ENCODE peak calls at places on chromosome 19, in eight cellular contexts. V, G, T, Y, X, R, Q and O are unnamed samples.
A peak's percentile ranks its signal among the peaks of the same experiment; 100 is the strongest.

GRCh38 chr19:55117063-55117635 is 288 bp downstream of the PPP1R12C start:
- DNase-seq in T (peak; percentile 32), Y (no peak), Q (no peak), V (peak; percentile 68), G (no peak), X (no peak), R (peak; percentile 59), O (peak; percentile 47)

GRCh38 chr19:6801397-6802086 is 29.0 kb downstream of the VAV1 start:
- DNase-seq in Y (no peak), X (peak; percentile 12), V (peak; percentile 79), Q (peak; percentile 62), T (peak; percentile 82), R (peak; percentile 21), G (peak; percentile 29), O (no peak)

GRCh38 chr19:19338082-19338481 is 17.5 kb downstream of the MAU2 start:
- DNase-seq in X (peak; percentile 81), Y (peak; percentile 19), Q (no peak), V (no peak), T (no peak), G (no peak), R (peak; percentile 78), O (no peak)

GRCh38 chr19:40283414-40284250 is 1.5 kb downstream of the AKT2 start:
- DNase-seq in V (no peak), R (peak; percentile 29), G (no peak), T (no peak), Y (peak; percentile 19), Q (no peak), X (no peak), O (no peak)

GRCh38 chr19:2333807-2334211 is 5.3 kb downstream of the SPPL2B start:
- DNase-seq in Y (no peak), T (no peak), X (no peak), R (no peak), G (no peak), V (no peak), Q (peak; percentile 37), O (no peak)

GRCh38 chr19:16373989-16374388 is 49.4 kb downstream of the KLF2 start:
- DNase-seq in G (no peak), V (peak; percentile 16), X (no peak), R (no peak), Q (no peak), Y (no peak), T (no peak), O (no peak)

GRCh38 chr19:51029718-51030117 is 3.3 kb upstream of the KLK11 start:
- DNase-seq in R (no peak), Q (peak; percentile 61), T (no peak), X (no peak), V (no peak), Y (no peak), G (no peak), O (no peak)

GRCh38 chr19:17454579-17454978 is 6.1 kb upstream of the TMEM221 start:
- DNase-seq in T (no peak), G (no peak), R (no peak), X (no peak), Q (no peak), V (no peak), Y (no peak), O (no peak)

GRCh38 chr19:48913114-48913513 is 13.0 kb downstream of the NUCB1 start:
- DNase-seq in X (no peak), G (no peak), R (peak; percentile 22), T (no peak), V (no peak), Q (peak; percentile 45), Y (no peak), O (no peak)

DNA sequence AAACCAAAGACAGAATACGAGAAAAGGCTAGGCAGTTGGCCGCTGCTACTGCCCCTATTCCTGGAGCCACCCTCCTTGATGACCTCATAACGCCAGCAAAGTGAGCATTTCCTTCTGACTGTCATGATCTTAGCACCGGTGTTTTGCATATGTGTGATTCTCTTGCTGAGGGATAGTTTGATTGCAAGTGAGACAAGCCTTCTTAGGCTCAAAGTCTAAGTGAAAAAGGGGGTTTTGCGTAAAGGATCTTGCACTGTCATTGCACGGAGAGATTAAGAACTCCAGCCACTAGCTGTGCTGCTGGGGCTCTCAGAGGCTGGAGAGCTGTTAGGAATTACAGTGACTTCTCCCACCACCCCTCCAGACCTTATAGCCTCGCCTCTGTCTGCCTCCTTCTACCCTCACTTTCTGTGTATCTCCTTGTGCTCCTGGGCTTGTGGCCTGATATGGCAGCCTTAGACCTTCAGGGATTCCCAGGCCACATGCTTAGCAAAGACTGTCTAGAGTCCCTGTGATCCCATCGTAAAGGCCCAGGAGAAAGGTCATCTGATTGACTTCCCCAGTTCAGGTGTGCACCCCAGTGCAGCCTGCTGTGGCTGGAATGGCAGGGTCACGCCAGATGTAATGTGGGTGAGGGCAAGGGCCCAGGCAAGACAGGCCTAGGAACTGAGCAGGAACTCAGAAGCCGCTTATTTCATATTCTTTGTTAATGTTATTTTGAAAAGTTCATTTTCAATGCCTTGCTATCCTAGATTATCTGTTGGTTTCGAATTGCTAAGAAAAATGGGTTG is 12.6 kb downstream of the GPATCH1 start:
- DNase-seq in X (no peak), Y (no peak), V (no peak), Q (no peak), G (no peak), T (no peak), R (no peak), O (no peak)
- H3K36me3 ChIP-seq in X (peaks cover 14% of the 10 kb centered on the region), Y (peaks cover 51% of the 10 kb centered on the region), V (peaks cover 5% of the 10 kb centered on the region), Q (peaks cover 11% of the 10 kb centered on the region), G (no peaks in the 10 kb centered on the region), T (no peaks in the 10 kb centered on the region), R (peaks cover 32% of the 10 kb centered on the region), O (peaks cover 88% of the 10 kb centered on the region)

DNA sequence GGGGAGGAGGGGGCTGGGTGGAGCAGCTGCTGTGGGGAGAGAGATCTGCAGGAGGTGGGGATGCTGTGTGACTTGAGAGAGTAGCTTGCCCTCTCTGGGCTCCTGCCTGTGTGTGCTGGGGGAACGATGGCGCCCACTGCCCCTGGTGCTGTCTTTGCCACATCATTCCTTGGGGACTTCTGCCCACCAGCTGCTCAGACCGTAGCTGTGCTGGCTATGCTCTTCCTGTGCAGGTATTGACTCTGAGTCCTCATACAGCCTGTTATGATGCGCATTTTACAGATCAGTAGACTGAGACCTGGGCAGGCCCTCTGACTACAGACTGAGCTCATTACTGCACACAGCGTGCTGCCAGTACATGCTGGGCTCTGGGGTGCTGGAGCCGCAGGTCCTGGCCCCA is 51.1 kb downstream of the DNM2 start:
- DNase-seq in G (no peak), T (no peak), X (no peak), Q (no peak), Y (no peak), R (no peak), V (no peak), O (no peak)
- H3K36me3 ChIP-seq in G (no peaks in the 10 kb centered on the region), T (no peaks in the 10 kb centered on the region), X (peaks cover 11% of the 10 kb centered on the region), Q (peaks cover 4% of the 10 kb centered on the region), Y (peaks cover 11% of the 10 kb centered on the region), R (peaks cover 3% of the 10 kb centered on the region), V (no peaks in the 10 kb centered on the region), O (peaks cover 43% of the 10 kb centered on the region)

GRCh38 chr19:12126707-12127106 is 13.4 kb downstream of the ZNF20 start:
- DNase-seq in G (no peak), R (peak; percentile 62), X (no peak), V (no peak), Q (no peak), T (no peak), Y (peak; percentile 19), O (no peak)
- H3K36me3 ChIP-seq in G (no peaks in the 10 kb centered on the region), R (peaks cover 7% of the 10 kb centered on the region), X (no peaks in the 10 kb centered on the region), V (no peaks in the 10 kb centered on the region), Q (no peaks in the 10 kb centered on the region), T (no peaks in the 10 kb centered on the region), Y (peaks cover 2% of the 10 kb centered on the region), O (peaks cover 13% of the 10 kb centered on the region)

GRCh38 chr19:37148214-37148613 is 24.3 kb downstream of the ZNF585A start:
- DNase-seq in Y (no peak), R (no peak), X (no peak), Q (no peak), T (no peak), G (no peak), V (no peak), O (no peak)
- H3K36me3 ChIP-seq in Y (peaks cover 20% of the 10 kb centered on the region), R (peaks cover 19% of the 10 kb centered on the region), X (no peaks in the 10 kb centered on the region), Q (peaks cover 3% of the 10 kb centered on the region), T (no peaks in the 10 kb centered on the region), G (no peaks in the 10 kb centered on the region), V (peaks cover 19% of the 10 kb centered on the region), O (no peaks in the 10 kb centered on the region)

GRCh38 chr19:45097776-45098520 is 5.0 kb downstream of the PPP1R37 start:
- DNase-seq in R (peak; percentile 97), Y (peak; percentile 98), Q (peak; percentile 89), V (peak; percentile 90), T (no peak), X (peak; percentile 96), G (peak; percentile 46), O (peak; percentile 88)
- H3K36me3 ChIP-seq in R (no peaks in the 10 kb centered on the region), Y (peaks cover 1% of the 10 kb centered on the region), Q (no peaks in the 10 kb centered on the region), V (no peaks in the 10 kb centered on the region), T (no peaks in the 10 kb centered on the region), X (no peaks in the 10 kb centered on the region), G (no peaks in the 10 kb centered on the region), O (peaks cover 29% of the 10 kb centered on the region)